ENCODE peak calls at places on chromosome 6, in five cellular contexts. One of them, this sample, is unnamed.

GRCh38 chr6:2791124-2792050 is 26.2 kb downstream of the WRNIP1 start:
- DNase-seq in lung: peak
- DNase-seq in fibroblast of lung: peak
- DNase-seq in breast epithelium: no peak
- DNase-seq in Caco-2: peak
- DNase-seq in this sample: peak

GRCh38 chr6:81534934-81535465 is 217.5 kb downstream of the TENT5A start:
- DNase-seq in fibroblast of lung: no peak
- DNase-seq in lung: no peak
- DNase-seq in Caco-2: no peak
- DNase-seq in breast epithelium: no peak
- DNase-seq in this sample: no peak

GRCh38 chr6:16432075-16433032 is 194.0 kb downstream of the GMPR start:
- DNase-seq in fibroblast of lung: peak
- DNase-seq in lung: peak
- DNase-seq in Caco-2: no peak
- DNase-seq in breast epithelium: no peak
- DNase-seq in this sample: no peak

GRCh38 chr6:42120895-42121865 is 21.2 kb downstream of the C6orf132 start:
- DNase-seq in fibroblast of lung: peak
- DNase-seq in lung: peak
- DNase-seq in breast epithelium: no peak
- DNase-seq in Caco-2: no peak
- DNase-seq in this sample: no peak

GRCh38 chr6:28732052-28732451 is 191.7 kb downstream of the TRIM27 start:
- DNase-seq in breast epithelium: no peak
- DNase-seq in fibroblast of lung: no peak
- DNase-seq in Caco-2: no peak
- DNase-seq in lung: no peak
- DNase-seq in this sample: no peak

GRCh38 chr6:22099923-22100322 is 196.9 kb downstream of the PRL start:
- DNase-seq in Caco-2: no peak
- DNase-seq in breast epithelium: no peak
- DNase-seq in lung: no peak
- DNase-seq in fibroblast of lung: no peak
- DNase-seq in this sample: no peak

GRCh38 chr6:41092421-41093140 is 19.8 kb downstream of the NFYA start:
- DNase-seq in lung: no peak
- DNase-seq in fibroblast of lung: peak
- DNase-seq in breast epithelium: no peak
- DNase-seq in Caco-2: no peak
- DNase-seq in this sample: no peak

GRCh38 chr6:39416026-39416425 is 93.5 kb upstream of the KCNK16 start:
- DNase-seq in breast epithelium: no peak
- DNase-seq in lung: peak
- DNase-seq in Caco-2: no peak
- DNase-seq in fibroblast of lung: no peak
- DNase-seq in this sample: no peak

GRCh38 chr6:147506704-147507114 is 1.8 kb upstream of the SAMD5 start:
- DNase-seq in fibroblast of lung: peak
- DNase-seq in lung: peak
- DNase-seq in Caco-2: peak
- DNase-seq in breast epithelium: no peak
- DNase-seq in this sample: peak

GRCh38 chr6:166438211-166438861 is 55.6 kb upstream of the MPC1 start:
- DNase-seq in breast epithelium: no peak
- DNase-seq in fibroblast of lung: no peak
- DNase-seq in Caco-2: no peak
- DNase-seq in lung: no peak
- DNase-seq in this sample: no peak

GRCh38 chr6:101722991-101723579 is 329.6 kb downstream of the GRIK2 start:
- DNase-seq in fibroblast of lung: peak
- DNase-seq in breast epithelium: no peak
- DNase-seq in lung: no peak
- DNase-seq in Caco-2: no peak
- DNase-seq in this sample: no peak

GRCh38 chr6:157531986-157532365 is 151.0 kb downstream of the ZDHHC14 start:
- DNase-seq in Caco-2: peak
- DNase-seq in lung: no peak
- DNase-seq in fibroblast of lung: no peak
- DNase-seq in breast epithelium: no peak
- DNase-seq in this sample: no peak

GRCh38 chr6:13677878-13678254 is 33.8 kb downstream of the RANBP9 start:
- DNase-seq in lung: no peak
- DNase-seq in fibroblast of lung: no peak
- DNase-seq in Caco-2: no peak
- DNase-seq in breast epithelium: no peak
- DNase-seq in this sample: no peak

GRCh38 chr6:67094431-67094830 is 1387.4 kb upstream of the EYS start:
- DNase-seq in fibroblast of lung: no peak
- DNase-seq in Caco-2: no peak
- DNase-seq in lung: no peak
- DNase-seq in breast epithelium: no peak
- DNase-seq in this sample: no peak

GRCh38 chr6:97316982-97317381 is 34.0 kb upstream of the MMS22L start:
- DNase-seq in breast epithelium: no peak
- DNase-seq in fibroblast of lung: no peak
- DNase-seq in lung: no peak
- DNase-seq in Caco-2: no peak
- DNase-seq in this sample: no peak

GRCh38 chr6:110357696-110358535 is at the start of gene METTL24:
- DNase-seq in fibroblast of lung: no peak
- DNase-seq in breast epithelium: no peak
- DNase-seq in lung: no peak
- DNase-seq in Caco-2: peak
- DNase-seq in this sample: no peak

GRCh38 chr6:12403946-12404647 is 113.9 kb downstream of the EDN1 start:
- DNase-seq in fibroblast of lung: peak
- DNase-seq in breast epithelium: no peak
- DNase-seq in lung: no peak
- DNase-seq in Caco-2: no peak
- DNase-seq in this sample: no peak

GRCh38 chr6:52574709-52575489 is 2.0 kb downstream of the TRAM2 start:
- DNase-seq in Caco-2: peak
- DNase-seq in breast epithelium: no peak
- DNase-seq in fibroblast of lung: peak
- DNase-seq in lung: peak
- DNase-seq in this sample: peak

GRCh38 chr6:167153523-167153959 is 4.2 kb downstream of the GPR31 start:
- DNase-seq in lung: no peak
- DNase-seq in breast epithelium: no peak
- DNase-seq in fibroblast of lung: no peak
- DNase-seq in Caco-2: no peak
- DNase-seq in this sample: no peak

GRCh38 chr6:44671333-44671732 is 283.8 kb downstream of the CDC5L start:
- DNase-seq in Caco-2: no peak
- DNase-seq in fibroblast of lung: no peak
- DNase-seq in breast epithelium: no peak
- DNase-seq in lung: no peak
- DNase-seq in this sample: no peak

GRCh38 chr6:166625356-166625755 is 1.7 kb downstream of the RPS6KA2 start:
- DNase-seq in Caco-2: no peak
- DNase-seq in breast epithelium: no peak
- DNase-seq in fibroblast of lung: peak
- DNase-seq in lung: no peak
- DNase-seq in this sample: no peak

GRCh38 chr6:74971631-74972030 is 234.2 kb downstream of the COL12A1 start:
- DNase-seq in Caco-2: no peak
- DNase-seq in fibroblast of lung: peak
- DNase-seq in lung: no peak
- DNase-seq in breast epithelium: no peak
- DNase-seq in this sample: no peak

GRCh38 chr6:108735991-108736345 is 112.3 kb upstream of the ARMC2 start:
- DNase-seq in fibroblast of lung: no peak
- DNase-seq in lung: no peak
- DNase-seq in breast epithelium: no peak
- DNase-seq in Caco-2: no peak
- DNase-seq in this sample: no peak

GRCh38 chr6:43699564-43700186 is 12.1 kb upstream of the MRPS18A start:
- DNase-seq in breast epithelium: peak
- DNase-seq in Caco-2: no peak
- DNase-seq in lung: no peak
- DNase-seq in fibroblast of lung: peak
- DNase-seq in this sample: no peak

GRCh38 chr6:10419749-10420545 is 5.1 kb upstream of the TFAP2A start:
- DNase-seq in fibroblast of lung: no peak
- DNase-seq in lung: no peak
- DNase-seq in Caco-2: no peak
- DNase-seq in breast epithelium: peak
- DNase-seq in this sample: no peak
- H3K4me3 ChIP-seq in fibroblast of lung: no peak
- H3K4me3 ChIP-seq in lung: no peak
- H3K4me3 ChIP-seq in Caco-2: no peak
- H3K4me3 ChIP-seq in breast epithelium: no peak
- H3K4me3 ChIP-seq in this sample: no peak

GRCh38 chr6:134177236-134177635 is 124.8 kb upstream of the SLC2A12 start:
- DNase-seq in breast epithelium: no peak
- DNase-seq in lung: no peak
- DNase-seq in fibroblast of lung: no peak
- DNase-seq in Caco-2: no peak
- DNase-seq in this sample: no peak
- H3K4me3 ChIP-seq in breast epithelium: peak
- H3K4me3 ChIP-seq in lung: no peak
- H3K4me3 ChIP-seq in fibroblast of lung: no peak
- H3K4me3 ChIP-seq in Caco-2: peak
- H3K4me3 ChIP-seq in this sample: no peak

GRCh38 chr6:26232306-26232949 is 132.6 kb upstream of the BTN3A2 start:
- DNase-seq in Caco-2: no peak
- DNase-seq in fibroblast of lung: no peak
- DNase-seq in lung: no peak
- DNase-seq in breast epithelium: no peak
- DNase-seq in this sample: no peak
- H3K4me3 ChIP-seq in Caco-2: no peak
- H3K4me3 ChIP-seq in fibroblast of lung: peak
- H3K4me3 ChIP-seq in lung: no peak
- H3K4me3 ChIP-seq in breast epithelium: no peak
- H3K4me3 ChIP-seq in this sample: no peak

GRCh38 chr6:33318426-33319073 is 1.0 kb upstream of the ZBTB22 start:
- DNase-seq in fibroblast of lung: no peak
- DNase-seq in lung: no peak
- DNase-seq in Caco-2: no peak
- DNase-seq in breast epithelium: no peak
- DNase-seq in this sample: no peak
- H3K4me3 ChIP-seq in fibroblast of lung: peak
- H3K4me3 ChIP-seq in lung: no peak
- H3K4me3 ChIP-seq in Caco-2: peak
- H3K4me3 ChIP-seq in breast epithelium: peak
- H3K4me3 ChIP-seq in this sample: peak

DNA sequence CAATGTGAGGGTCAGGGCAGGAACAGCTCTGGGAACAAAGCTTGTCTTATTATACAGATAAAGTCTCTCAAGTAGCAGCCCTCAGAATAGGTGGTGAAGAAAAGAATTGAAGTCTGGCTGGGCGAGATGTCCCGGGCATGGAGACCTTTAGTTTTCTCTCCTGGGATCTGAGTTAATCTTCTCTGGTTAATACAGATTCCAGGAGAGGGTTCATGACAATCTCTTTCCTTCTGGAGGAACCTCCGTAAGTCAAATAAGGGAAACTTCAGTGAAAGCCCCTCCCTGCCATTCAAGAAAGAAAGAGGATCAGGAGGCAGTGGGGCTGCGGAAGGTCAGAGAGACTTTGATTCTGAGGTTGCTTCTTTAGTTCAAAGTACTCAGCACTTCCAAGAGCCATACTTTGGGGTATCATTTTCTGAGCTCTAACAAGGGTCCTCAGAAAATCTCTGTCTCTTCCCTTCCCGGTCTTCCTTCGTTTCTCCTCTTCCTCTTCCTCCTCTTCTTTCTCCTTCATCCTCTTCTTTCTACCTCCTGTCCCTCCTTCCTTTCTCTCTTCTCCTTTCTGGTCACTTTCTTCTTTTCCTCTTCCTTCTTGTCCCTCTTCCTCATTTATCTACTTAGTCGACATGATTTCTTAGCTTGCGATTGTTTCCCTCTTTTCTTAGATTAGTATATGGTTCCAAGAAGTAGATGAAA is 4.6 kb upstream of the ZNF184 start:
- DNase-seq in lung: no peak
- DNase-seq in breast epithelium: no peak
- DNase-seq in fibroblast of lung: no peak
- DNase-seq in Caco-2: no peak
- DNase-seq in this sample: no peak
- H3K4me3 ChIP-seq in lung: no peak
- H3K4me3 ChIP-seq in breast epithelium: peak
- H3K4me3 ChIP-seq in fibroblast of lung: peak
- H3K4me3 ChIP-seq in Caco-2: no peak
- H3K4me3 ChIP-seq in this sample: no peak

GRCh38 chr6:137040393-137040792 is 4.4 kb downstream of the IL20RA start:
- DNase-seq in breast epithelium: no peak
- DNase-seq in fibroblast of lung: no peak
- DNase-seq in lung: no peak
- DNase-seq in Caco-2: no peak
- DNase-seq in this sample: no peak

GRCh38 chr6:137043710-137044365 is 927 bp downstream of the IL20RA start:
- DNase-seq in fibroblast of lung: peak
- DNase-seq in breast epithelium: peak
- DNase-seq in Caco-2: peak
- DNase-seq in lung: peak
- DNase-seq in this sample: no peak

GRCh38 chr6:137046871-137047412 is 2.2 kb upstream of the IL20RA start:
- DNase-seq in Caco-2: no peak
- DNase-seq in fibroblast of lung: no peak
- DNase-seq in lung: peak
- DNase-seq in breast epithelium: no peak
- DNase-seq in this sample: no peak

GRCh38 chr6:137045221-137045789 is 540 bp upstream of the IL20RA start:
- DNase-seq in fibroblast of lung: no peak
- DNase-seq in breast epithelium: no peak
- DNase-seq in Caco-2: no peak
- DNase-seq in lung: no peak
- DNase-seq in this sample: no peak

GRCh38 chr6:137044366-137045220 is at the start of gene IL20RA:
- DNase-seq in fibroblast of lung: no peak
- DNase-seq in breast epithelium: peak
- DNase-seq in lung: peak
- DNase-seq in Caco-2: peak
- DNase-seq in this sample: no peak
- H3K4me3 ChIP-seq in fibroblast of lung: peak
- H3K4me3 ChIP-seq in breast epithelium: peak
- H3K4me3 ChIP-seq in lung: peak
- H3K4me3 ChIP-seq in Caco-2: peak
- H3K4me3 ChIP-seq in this sample: no peak

This sample was measured in Jurkat, Clone E6-1.